ENCODE peak calls at places on chromosomes 1 and 21, in four cellular contexts. L is A673, I is tibial nerve, H is IMR-90. K is an unnamed sample.
A peak's percentile ranks its signal among the peaks of the same experiment; 100 is the strongest.

GRCh38 chr1:113976609-113977278 is 2.5 kb upstream of the OLFML3 start:
- DNase-seq in L (peak; percentile 72), I (no peak), H (peak; percentile 59), K (peak; percentile 51)

GRCh38 chr1:155970531-155971167 is 7.7 kb downstream of the ARHGEF2 start:
- DNase-seq in H (peak; percentile 88), I (peak; percentile 66), L (no peak), K (peak; percentile 70)

GRCh38 chr1:115428262-115428661 is 90.2 kb upstream of the NGF start:
- DNase-seq in I (no peak), L (no peak), H (no peak), K (peak; percentile 53)

GRCh38 chr1:204203206-204203767 is 7.0 kb upstream of the KISS1 start:
- DNase-seq in I (no peak), H (no peak), L (no peak), K (no peak)

GRCh38 chr1:206575894-206576737 is 36.1 kb downstream of the EIF2D start:
- DNase-seq in L (peak; percentile 30), H (no peak), I (no peak), K (no peak)

GRCh38 chr1:158819461-158820443 is 11.4 kb upstream of the MNDA start:
- DNase-seq in I (no peak), H (no peak), L (no peak), K (peak; percentile 8)

GRCh38 chr1:64470670-64471217 is 815 bp downstream of the CACHD1 start:
- DNase-seq in H (no peak), I (no peak), L (no peak), K (no peak)

GRCh38 chr1:244800821-244801220 is 34.6 kb upstream of the COX20 start:
- DNase-seq in I (no peak), H (no peak), L (no peak), K (no peak)

GRCh38 chr21:44300262-44300959 is 558 bp downstream of the PFKL start:
- DNase-seq in I (peak; percentile 58), L (peak; percentile 56), H (peak; percentile 19), K (peak; percentile 16)

GRCh38 chr1:111570781-111571181 is 48.8 kb upstream of the RAP1A start:
- DNase-seq in H (peak; percentile 35), L (peak; percentile 34), I (no peak), K (no peak)

GRCh38 chr21:32189688-32190483 is 89.0 kb downstream of the MIS18A start:
- DNase-seq in I (no peak), H (no peak), L (no peak), K (no peak)

GRCh38 chr1:25744140-25744581 is 55.8 kb upstream of the SELENON start:
- DNase-seq in H (peak; percentile 53), L (peak; percentile 25), I (peak; percentile 72), K (peak; percentile 25)

GRCh38 chr1:162847839-162848453 is 13.0 kb downstream of the CCDC190 start:
- DNase-seq in H (peak; percentile 78), L (peak; percentile 89), I (peak; percentile 90), K (peak; percentile 50)

GRCh38 chr1:222995620-222996306 is 147.3 kb downstream of the TLR5 start:
- DNase-seq in I (no peak), L (no peak), H (no peak), K (peak; percentile 3)

GRCh38 chr1:52943876-52944275 is 16.8 kb downstream of the SCP2 start:
- DNase-seq in L (no peak), I (no peak), H (no peak), K (no peak)

GRCh38 chr1:8015036-8015808 is 10.9 kb downstream of the ERRFI1 start:
- DNase-seq in H (peak; percentile 89), L (peak; percentile 90), I (peak; percentile 89), K (peak; percentile 81)

GRCh38 chr1:94926365-94926914 is 470 bp downstream of the CNN3 start:
- DNase-seq in H (peak; percentile 53), L (peak; percentile 77), I (peak; percentile 30), K (no peak)

GRCh38 chr1:41892211-41892840 is 26.4 kb downstream of the HIVEP3 start:
- DNase-seq in I (no peak), H (no peak), L (no peak), K (no peak)
- H3K4me1 ChIP-seq in I (no peaks in the 10 kb centered on the region), H (peaks cover 10% of the 10 kb centered on the region), L (no peaks in the 10 kb centered on the region), K (peaks cover 27% of the 10 kb centered on the region)

GRCh38 chr1:2214541-2215241 is 13.4 kb upstream of the SKI start:
- DNase-seq in H (no peak), I (no peak), L (no peak), K (no peak)
- H3K4me1 ChIP-seq in H (peaks cover 27% of the 10 kb centered on the region), I (no peaks in the 10 kb centered on the region), L (peaks cover 26% of the 10 kb centered on the region), K (peaks cover 29% of the 10 kb centered on the region)

GRCh38 chr21:15441999-15442398 is 287.8 kb upstream of the USP25 start:
- DNase-seq in H (no peak), I (no peak), L (no peak), K (no peak)
- H3K4me1 ChIP-seq in H (no peaks in the 10 kb centered on the region), I (no peaks in the 10 kb centered on the region), L (no peaks in the 10 kb centered on the region), K (no peaks in the 10 kb centered on the region)

DNA sequence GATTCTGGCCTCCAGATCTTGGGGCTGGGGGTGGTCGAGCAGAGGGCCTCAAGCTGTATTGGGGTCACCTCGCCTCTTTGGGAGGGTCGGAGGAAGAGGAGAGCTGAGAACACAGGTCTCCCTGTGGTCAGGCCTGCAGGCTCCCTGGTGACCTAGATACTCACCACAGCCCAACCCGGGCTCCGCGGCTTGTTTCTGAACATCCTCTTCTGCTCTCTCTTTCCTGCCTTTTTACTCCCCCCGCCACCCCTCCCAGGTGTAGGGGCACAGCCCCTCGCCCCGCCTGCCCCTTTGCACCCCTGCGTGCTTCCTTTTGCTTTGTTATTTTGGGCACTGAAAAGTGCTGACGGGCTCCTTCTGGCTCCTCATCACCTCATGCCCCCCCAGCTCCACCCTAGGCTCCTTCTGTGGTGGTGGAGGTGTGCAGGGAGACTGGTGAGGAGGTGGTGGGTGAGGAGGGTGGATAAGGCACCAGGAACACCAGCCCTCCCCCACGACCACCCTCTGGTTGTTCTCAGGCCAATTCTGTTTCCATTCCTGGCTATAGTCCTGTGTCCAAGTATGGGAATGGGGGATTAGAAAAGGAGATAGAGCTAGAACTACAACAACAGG is 10.6 kb upstream of the LINGO4 start:
- DNase-seq in I (no peak), H (no peak), L (no peak), K (no peak)
- H3K4me1 ChIP-seq in I (no peaks in the 10 kb centered on the region), H (no peaks in the 10 kb centered on the region), L (no peaks in the 10 kb centered on the region), K (no peaks in the 10 kb centered on the region)

GRCh38 chr1:67766117-67766978 is 66.9 kb downstream of the GNG12 start:
- DNase-seq in I (peak; percentile 34), H (peak; percentile 94), L (peak; percentile 75), K (peak; percentile 92)

GRCh38 chr1:67767103-67767502 is 66.2 kb downstream of the GNG12 start:
- DNase-seq in H (no peak), L (no peak), I (no peak), K (no peak)

GRCh38 chr1:67761054-67761453 is 72.2 kb downstream of the GNG12 start:
- DNase-seq in H (no peak), L (no peak), I (no peak), K (no peak)

GRCh38 chr1:67761730-67762129 is 71.5 kb downstream of the GNG12 start:
- DNase-seq in I (no peak), L (no peak), H (no peak), K (no peak)

DNA sequence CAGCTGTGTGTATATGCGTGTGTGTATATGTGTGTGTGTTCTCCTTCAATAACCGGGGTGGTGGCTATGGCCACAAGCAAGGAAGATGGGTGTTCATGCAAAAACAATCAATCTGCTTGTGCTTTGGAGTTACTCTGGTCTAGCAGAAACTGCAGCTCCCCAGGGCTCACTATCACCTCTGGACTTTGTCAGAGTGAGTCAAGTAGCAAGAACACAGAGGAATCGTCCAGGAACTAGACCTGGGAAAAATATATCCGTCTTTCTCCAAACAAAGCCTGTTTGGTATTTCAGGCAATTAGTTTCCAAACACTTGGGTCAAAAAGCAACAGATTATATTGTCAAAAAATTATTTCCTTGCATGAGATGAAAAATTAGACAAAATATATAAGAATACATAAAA is 68.6 kb downstream of the GNG12 start:
- DNase-seq in H (no peak), L (no peak), I (no peak), K (no peak)
- H3K4me1 ChIP-seq in H (peaks cover 27% of the 10 kb centered on the region), L (no peaks in the 10 kb centered on the region), I (no peaks in the 10 kb centered on the region), K (peaks cover 37% of the 10 kb centered on the region)

K was measured in astrocyte.